ENCODE peak calls at places on chromosomes 7 and 10, in ten cellular contexts. Y is NCI-H1105; P is activated CD8-positive, alpha-beta memory T cell treated with anti-CD3 and anti-CD28 coated beads for 1 hour; F is hypothalamus; Z is GM03348; B is ELF-1; A is Karpas-422; N is activated T-cell treated with anti-CD3 and anti-CD28 coated beads for 24 hours; V is T-helper 17 cell; T is NCI-H774. X is an unnamed sample.
A peak's percentile ranks its signal among the peaks of the same experiment; 100 is the strongest.

GRCh38 chr10:132662186-132662920 is 123.6 kb downstream of the NKX6-2 start:
- DNase-seq in Y (no peak), P (no peak), F (no peak), Z (no peak), B (no peak), A (no peak), N (no peak), V (no peak), T (no peak), X (no peak)

GRCh38 chr7:120695848-120696247 is 162.1 kb downstream of the TSPAN12 start:
- DNase-seq in Y (peak; percentile 65), P (no peak), F (no peak), Z (no peak), B (no peak), A (no peak), N (no peak), V (no peak), T (no peak), X (no peak)

GRCh38 chr10:132812544-132812943 is 26.6 kb upstream of the NKX6-2 start:
- DNase-seq in Y (no peak), P (no peak), F (no peak), Z (no peak), B (no peak), A (no peak), N (no peak), V (no peak), T (no peak), X (no peak)

GRCh38 chr7:116525913-116526857 is 1.3 kb downstream of the CAV1 start:
- DNase-seq in Y (peak; percentile 41), P (peak; percentile 37), F (no peak), Z (peak; percentile 95), B (peak; percentile 78), A (peak; percentile 76), N (peak; percentile 44), V (peak; percentile 42), T (peak; percentile 50), X (peak; percentile 83)

GRCh38 chr10:88731296-88731695 is 25.2 kb downstream of the LIPK start:
- DNase-seq in Y (no peak), P (no peak), F (no peak), Z (no peak), B (peak; percentile 23), A (no peak), N (no peak), V (no peak), T (no peak), X (no peak)

GRCh38 chr7:117110480-117111315 is 157.4 kb downstream of the ST7 start:
- DNase-seq in Y (no peak), P (no peak), F (no peak), Z (no peak), B (peak; percentile 33), A (no peak), N (peak; percentile 38), V (peak; percentile 15), T (no peak), X (no peak)

GRCh38 chr10:124385627-124386185 is 33.0 kb downstream of the OAT start:
- DNase-seq in Y (no peak), P (no peak), F (no peak), Z (no peak), B (no peak), A (no peak), N (no peak), V (no peak), T (no peak), X (no peak)

GRCh38 chr7:32379486-32380115 is 110.6 kb downstream of the LSM5 start:
- DNase-seq in Y (peak; percentile 35), P (no peak), F (no peak), Z (no peak), B (no peak), A (no peak), N (no peak), V (no peak), T (no peak), X (no peak)

GRCh38 chr7:18974803-18975202 is 142.6 kb downstream of the TWIST1 start:
- DNase-seq in Y (no peak), P (no peak), F (no peak), Z (peak; percentile 27), B (no peak), A (no peak), N (no peak), V (no peak), T (no peak), X (no peak)

GRCh38 chr10:50990568-50991495 is 83.5 kb upstream of the PRKG1 start:
- DNase-seq in Y (no peak), P (no peak), F (no peak), Z (peak; percentile 56), B (peak; percentile 40), A (no peak), N (no peak), V (no peak), T (no peak), X (peak; percentile 80)

GRCh38 chr7:42107484-42107883 is 129.5 kb downstream of the GLI3 start:
- DNase-seq in Y (no peak), P (no peak), F (no peak), Z (peak; percentile 93), B (peak; percentile 88), A (no peak), N (no peak), V (no peak), T (no peak), X (no peak)

GRCh38 chr7:20651960-20652544 is 36.6 kb downstream of the ABCB5 start:
- DNase-seq in Y (no peak), P (no peak), F (no peak), Z (peak; percentile 57), B (no peak), A (no peak), N (no peak), V (no peak), T (no peak), X (no peak)

GRCh38 chr7:41005381-41005901 is 697.4 kb downstream of the INHBA start:
- DNase-seq in Y (no peak), P (no peak), F (no peak), Z (peak; percentile 77), B (no peak), A (no peak), N (no peak), V (no peak), T (no peak), X (no peak)